ENCODE peak calls at places on chromosome X, in five cellular contexts. I is T-cell; D is stimulated activated CD8-positive, alpha-beta memory T cell treated with anti-CD3 and anti-CD28 coated beads, Interleukin-7, amount 100 ng/mL, for 4 hours; Y is transverse colon; C is occipital lobe. Q is an unnamed sample.

GRCh38 chrX:102720237-102721168 is at the start of gene GPRASP3:
- DNase-seq in I (peak; percentile 72), C (peak; percentile 78), Y (peak; percentile 80), D (peak; percentile 41), Q (no peak)

GRCh38 chrX:107776649-107777535 is 641 bp upstream of the NCBP2L start:
- DNase-seq in Y (peak; percentile 80), C (peak; percentile 41), I (peak; percentile 76), D (peak; percentile 69), Q (peak; percentile 19)

GRCh38 chrX:20333672-20334071 is 67.0 kb upstream of the RPS6KA3 start:
- DNase-seq in D (no peak), C (no peak), I (no peak), Y (no peak), Q (no peak)

GRCh38 chrX:155065035-155065734 is 5.8 kb downstream of the CMC4 start:
- DNase-seq in Y (no peak), D (no peak), C (no peak), I (no peak), Q (no peak)

GRCh38 chrX:130974323-130974722 is 71.3 kb upstream of the ENOX2 start:
- DNase-seq in C (no peak), D (no peak), Y (no peak), I (no peak), Q (no peak)

GRCh38 chrX:2928127-2928582 is 984 bp downstream of the ARSD start:
- DNase-seq in I (peak; percentile 0), Y (peak; percentile 53), D (no peak), C (no peak), Q (no peak)

GRCh38 chrX:2502668-2503519 is 2.1 kb upstream of the DHRSX start:
- DNase-seq in D (no peak), I (no peak), Y (peak; percentile 37), C (no peak), Q (no peak)

GRCh38 chrX:143461616-143462015 is 55.7 kb downstream of the SPANXN3 start:
- DNase-seq in I (no peak), C (no peak), Y (no peak), D (no peak), Q (no peak)

GRCh38 chrX:80285131-80285773 is 135.0 kb upstream of the TENT5D start:
- DNase-seq in I (no peak), C (no peak), Y (peak; percentile 13), D (no peak), Q (no peak)

GRCh38 chrX:119757646-119757978 is 776 bp upstream of the SOWAHD start:
- DNase-seq in I (no peak), D (no peak), Y (no peak), C (no peak), Q (no peak)

GRCh38 chrX:47573334-47574095 is 8.7 kb upstream of the TIMP1 start:
- DNase-seq in Y (peak; percentile 47), C (no peak), I (no peak), D (no peak), Q (no peak)

GRCh38 chrX:19772759-19773623 is 114.4 kb downstream of the SH3KBP1 start:
- DNase-seq in D (no peak), I (no peak), C (no peak), Y (no peak), Q (no peak)

GRCh38 chrX:102934624-102935023 is 2.4 kb upstream of the RAB40AL start:
- DNase-seq in Y (peak; percentile 18), I (peak; percentile 1), D (no peak), C (no peak), Q (no peak)

GRCh38 chrX:30906726-30907125 is 17.7 kb upstream of the TAB3 start:
- DNase-seq in C (no peak), I (no peak), Y (no peak), D (no peak), Q (no peak)

GRCh38 chrX:81336455-81337144 is 134.7 kb downstream of the SH3BGRL start:
- DNase-seq in D (no peak), I (no peak), C (no peak), Y (no peak), Q (no peak)

GRCh38 chrX:41457618-41458192 is 10.6 kb downstream of the NYX start:
- DNase-seq in D (no peak), I (no peak), Y (no peak), C (no peak), Q (no peak)

GRCh38 chrX:121479406-121479805 is 432.0 kb downstream of the GLUD2 start:
- DNase-seq in I (no peak), C (no peak), Y (no peak), D (no peak), Q (no peak)

GRCh38 chrX:74853255-74853654 is 72.0 kb downstream of the NEXMIF start:
- DNase-seq in D (no peak), I (no peak), C (no peak), Y (no peak), Q (no peak)

GRCh38 chrX:50893466-50893865 is 17.1 kb upstream of the BMP15 start:
- DNase-seq in I (no peak), D (no peak), C (no peak), Y (no peak), Q (no peak)

GRCh38 chrX:34849371-34849770 is 93.2 kb upstream of the FAM47B start:
- DNase-seq in D (no peak), I (no peak), Y (no peak), C (no peak), Q (no peak)

GRCh38 chrX:19721726-19722370 is 165.6 kb downstream of the SH3KBP1 start:
- DNase-seq in C (peak; percentile 24), I (no peak), Y (no peak), D (no peak), Q (no peak)

GRCh38 chrX:129925305-129926092 is 19.5 kb downstream of the UTP14A start:
- DNase-seq in C (peak; percentile 16), Y (peak; percentile 75), I (peak; percentile 64), D (peak; percentile 36), Q (no peak)

GRCh38 chrX:155035688-155036087 is 9.0 kb downstream of the FUNDC2 start:
- DNase-seq in C (no peak), I (no peak), D (no peak), Y (no peak), Q (no peak)

GRCh38 chrX:37361596-37361995 is 12.4 kb downstream of the PRRG1 start:
- DNase-seq in D (no peak), Y (no peak), C (no peak), I (no peak), Q (no peak)

GRCh38 chrX:45850775-45851433 is 650.2 kb upstream of the DIPK2B start:
- DNase-seq in I (no peak), D (no peak), C (no peak), Y (peak; percentile 25), Q (no peak)

GRCh38 chrX:102651242-102651967 is at the start of gene GPRASP1:
- DNase-seq in C (peak; percentile 43), Y (peak; percentile 52), D (peak; percentile 28), I (peak; percentile 68), Q (no peak)

GRCh38 chrX:7334253-7334935 is 186.4 kb upstream of the PUDP start:
- DNase-seq in C (no peak), Y (no peak), I (no peak), D (no peak), Q (no peak)

GRCh38 chrX:12949927-12950656 is 24.8 kb upstream of the TMSB4X start:
- DNase-seq in Y (peak; percentile 89), C (peak; percentile 32), D (peak; percentile 81), I (peak; percentile 79), Q (peak; percentile 4)

Q was measured in SIG-M5.